ENCODE peak calls at places on chromosomes 1 and 21, in six cellular contexts. S is K562, M is stomach, N is esophagus muscularis mucosa, J is transverse colon, R is ovary. K is an unnamed sample. For H3K27me3, the result is how much of the 10 kb centered on the place peaks cover.

GRCh38 chr21:14545906-14546480 is at the start of gene SAMSN1:
- DNase-seq in S (peak), M (peak), N (no peak), J (peak), R (no peak), K (peak)

GRCh38 chr1:93081716-93082115 is 2.6 kb downstream of the MTF2 start:
- DNase-seq in S (no peak), M (no peak), N (no peak), J (no peak), R (no peak), K (no peak)

GRCh38 chr1:90717665-90718410 is 736 bp upstream of the BARHL2 start:
- DNase-seq in S (peak), M (no peak), N (peak), J (peak), R (no peak), K (no peak)

GRCh38 chr1:22131875-22132486 is 10.9 kb downstream of the WNT4 start:
- DNase-seq in S (peak), M (peak), N (no peak), J (peak), R (no peak), K (no peak)

GRCh38 chr1:23916209-23917131 is 3.3 kb upstream of the CNR2 start:
- DNase-seq in S (peak), M (peak), N (no peak), J (peak), R (peak), K (peak)

GRCh38 chr21:42198949-42199348 is 20.0 kb upstream of the ABCG1 start:
- DNase-seq in S (no peak), M (no peak), N (no peak), J (no peak), R (no peak), K (no peak)

GRCh38 chr1:184507604-184508289 is 120.9 kb downstream of the C1orf21 start:
- DNase-seq in S (no peak), M (no peak), N (no peak), J (no peak), R (no peak), K (no peak)

GRCh38 chr1:100353988-100354387 is 1.7 kb downstream of the CDC14A start:
- DNase-seq in S (no peak), M (no peak), N (no peak), J (no peak), R (no peak), K (no peak)

GRCh38 chr21:45482899-45483821 is 59.1 kb downstream of the SLC19A1 start:
- DNase-seq in S (no peak), M (no peak), N (no peak), J (no peak), R (no peak), K (no peak)

GRCh38 chr1:50603274-50604271 is 180.3 kb upstream of the DMRTA2 start:
- DNase-seq in S (no peak), M (no peak), N (no peak), J (no peak), R (no peak), K (no peak)

GRCh38 chr1:24743404-24744211 is 1.6 kb upstream of the CLIC4 start:
- DNase-seq in S (no peak), M (peak), N (no peak), J (no peak), R (no peak), K (no peak)

GRCh38 chr1:11138952-11139351 is 39.3 kb upstream of the EXOSC10 start:
- DNase-seq in S (no peak), M (no peak), N (no peak), J (no peak), R (no peak), K (no peak)

GRCh38 chr1:11473635-11474034 is 5.3 kb upstream of the DISP3 start:
- DNase-seq in S (peak), M (no peak), N (no peak), J (no peak), R (no peak), K (no peak)

GRCh38 chr1:12188115-12188514 is 21.3 kb downstream of the TNFRSF1B start:
- DNase-seq in S (no peak), M (no peak), N (no peak), J (no peak), R (no peak), K (no peak)

GRCh38 chr1:16927711-16928485 is 6.2 kb downstream of the CROCC start:
- DNase-seq in S (no peak), M (no peak), N (no peak), J (no peak), R (no peak), K (peak)

GRCh38 chr1:26102046-26102925 is 9.3 kb upstream of the PDIK1L start:
- DNase-seq in S (no peak), M (no peak), N (no peak), J (no peak), R (no peak), K (no peak)

GRCh38 chr1:201905234-201905890 is 16.7 kb downstream of the SHISA4 start:
- DNase-seq in S (no peak), M (no peak), N (no peak), J (no peak), R (no peak), K (no peak)

GRCh38 chr1:29388884-29389283 is 152.6 kb downstream of the PTPRU start:
- DNase-seq in S (no peak), M (no peak), N (peak), J (no peak), R (no peak), K (no peak)

GRCh38 chr1:21821385-21822019 is 9.4 kb downstream of the LDLRAD2 start:
- DNase-seq in S (no peak), M (no peak), N (no peak), J (no peak), R (no peak), K (no peak)

GRCh38 chr1:25106981-25107642 is 125.2 kb downstream of the SYF2 start:
- DNase-seq in S (no peak), M (no peak), N (no peak), J (peak), R (no peak), K (no peak)

GRCh38 chr1:56450004-56450666 is 129.2 kb downstream of the PLPP3 start:
- DNase-seq in S (no peak), M (no peak), N (no peak), J (no peak), R (no peak), K (no peak)

GRCh38 chr21:35382696-35383095 is 333.6 kb upstream of the RUNX1 start:
- DNase-seq in S (no peak), M (no peak), N (no peak), J (no peak), R (no peak), K (no peak)

GRCh38 chr1:111804736-111805135 is 49.0 kb downstream of the DDX20 start:
- DNase-seq in S (no peak), M (no peak), N (no peak), J (no peak), R (no peak), K (no peak)

GRCh38 chr1:50421366-50421748 is 1.9 kb downstream of the DMRTA2 start:
- DNase-seq in S (no peak), M (no peak), N (no peak), J (no peak), R (no peak), K (no peak)

GRCh38 chr21:45383615-45384201 is 21.3 kb upstream of the COL18A1 start:
- DNase-seq in S (no peak), M (no peak), N (no peak), J (no peak), R (peak), K (peak)

GRCh38 chr1:211606327-211606913 is 27.5 kb upstream of the SLC30A1 start:
- DNase-seq in S (peak), M (no peak), N (no peak), J (peak), R (no peak), K (no peak)

GRCh38 chr21:35529141-35529863 is 480.2 kb upstream of the RUNX1 start:
- DNase-seq in S (no peak), M (no peak), N (no peak), J (no peak), R (no peak), K (no peak)

GRCh38 chr1:59947047-59947938 is 20.7 kb upstream of the CYP2J2 start:
- DNase-seq in S (peak), M (peak), N (no peak), J (peak), R (no peak), K (peak)

GRCh38 chr1:183039985-183040447 is 16.8 kb downstream of the LAMC1 start:
- DNase-seq in S (no peak), M (no peak), N (no peak), J (no peak), R (no peak), K (no peak)
- H3K27me3 ChIP-seq in S (under half), M (under half), N (under half), J (under half), R (under half), K (under half)

DNA sequence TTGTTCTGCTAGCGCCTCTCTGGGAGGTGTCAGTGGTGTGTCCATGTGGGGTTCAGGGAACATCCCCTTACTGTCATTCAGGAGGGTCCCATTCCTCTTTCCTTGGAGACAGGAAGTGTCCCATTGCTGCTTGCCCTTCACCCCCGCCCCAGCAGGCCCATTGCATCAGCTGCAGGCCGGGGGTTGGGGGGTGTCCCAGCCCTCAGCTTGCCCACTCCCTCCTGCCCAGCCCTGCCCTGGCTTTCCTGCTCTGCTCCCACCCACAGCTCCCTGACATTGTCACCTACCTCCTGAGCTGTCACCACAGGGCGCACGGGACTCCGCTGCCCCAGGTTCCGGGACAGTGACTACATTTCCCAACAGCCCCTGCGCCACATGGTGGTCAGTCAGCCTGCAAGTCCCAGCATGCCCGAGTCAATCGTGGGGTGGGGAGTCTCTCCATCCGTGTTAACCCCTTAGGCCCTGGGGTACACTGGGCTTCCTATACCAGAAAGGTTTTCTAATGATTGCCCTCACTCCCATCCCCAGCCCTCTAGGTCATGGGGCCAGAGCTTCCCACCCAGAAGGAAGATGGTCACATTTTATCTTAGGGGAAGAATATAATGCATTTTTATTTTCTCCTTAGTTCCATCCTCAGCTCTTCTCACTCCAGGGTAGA is at the start of gene INPP5B:
- DNase-seq in S (peak), M (peak), N (peak), J (peak), R (peak), K (peak)
- TF ChIP-seq EP300 in S (no peak), M (no peak), N (no peak), J (no peak), R (no peak), K (no peak)

DNA sequence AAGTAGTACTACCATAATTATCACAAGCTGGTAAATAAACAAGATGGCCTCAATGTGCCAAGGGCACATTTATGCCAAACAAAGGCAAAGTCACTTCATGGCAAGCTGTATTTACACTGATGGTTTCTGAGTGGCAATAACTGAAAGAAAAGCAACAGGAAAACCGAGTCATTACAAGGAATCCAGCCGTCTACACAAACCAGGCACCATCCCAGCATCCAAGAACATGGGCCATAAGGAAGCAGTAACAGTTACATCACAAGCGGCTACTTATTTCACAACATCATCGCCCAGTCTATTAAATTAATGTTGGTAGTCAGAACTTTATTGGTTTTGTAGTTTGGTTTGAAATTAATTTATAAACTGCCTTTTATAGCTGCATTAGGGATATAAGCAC is 214.2 kb downstream of the RERE start:
- DNase-seq in S (no peak), M (no peak), N (no peak), J (no peak), R (no peak), K (no peak)
- H3K4me3 ChIP-seq in S (no peak), M (no peak), N (no peak), J (no peak), R (no peak), K (no peak)

DNA sequence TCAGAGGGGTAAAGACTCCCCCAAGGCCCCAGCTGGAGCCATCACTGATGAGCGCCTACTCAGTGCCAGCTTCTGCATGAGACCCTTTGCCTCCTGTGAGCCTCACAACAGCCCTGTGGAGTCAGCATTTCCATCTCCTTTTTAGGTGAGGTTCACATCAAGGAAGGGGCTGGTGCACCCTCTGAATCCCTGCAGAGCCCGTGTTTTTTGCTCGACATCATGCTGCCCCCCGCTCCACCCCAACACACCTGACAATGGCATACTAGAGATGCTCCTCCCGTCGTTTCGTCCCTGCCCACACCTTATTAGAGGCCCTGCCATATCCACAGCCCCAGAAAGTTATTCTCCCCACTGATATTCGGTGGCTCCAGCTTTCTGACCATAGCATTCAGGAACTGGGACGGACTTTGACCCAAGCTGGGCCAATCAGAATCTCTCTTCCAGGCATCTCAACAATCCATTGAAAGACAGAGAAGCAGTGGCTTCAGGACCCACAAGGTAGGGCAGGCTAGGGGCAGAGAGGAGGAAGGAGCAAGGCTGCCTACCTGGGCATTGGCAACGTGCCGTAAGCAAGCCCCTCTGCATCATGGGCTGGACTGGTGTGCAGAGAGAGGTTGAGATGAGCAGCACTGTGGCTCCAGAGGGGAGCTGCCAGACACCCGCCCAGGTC is 32.7 kb downstream of the EPHA10 start:
- DNase-seq in S (no peak), M (no peak), N (no peak), J (peak), R (no peak), K (peak)
- H3K27me3 ChIP-seq in S (half or more), M (under half), N (half or more), J (under half), R (under half), K (under half)

DNA sequence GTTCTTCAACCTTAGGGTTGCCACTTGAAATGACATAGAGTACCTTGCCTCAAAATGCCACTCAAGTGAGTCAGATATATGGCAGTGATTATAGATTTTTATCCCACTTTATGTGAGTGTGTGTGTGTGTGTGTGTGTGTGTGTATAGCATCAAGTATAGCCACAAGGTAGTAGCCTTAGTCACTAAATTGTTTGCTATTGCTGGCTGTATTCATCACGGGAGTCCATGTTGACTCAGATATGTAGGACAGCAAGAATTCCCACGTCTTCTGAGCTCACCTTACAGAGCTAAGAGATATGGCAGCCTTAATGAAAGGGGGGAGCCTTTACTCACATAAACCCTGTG is 9.3 kb downstream of the ETS2 start:
- DNase-seq in S (no peak), M (no peak), N (no peak), J (no peak), R (no peak), K (no peak)
- TF ChIP-seq EP300 in S (no peak), M (no peak), N (no peak), J (no peak), R (no peak), K (no peak)

DNA sequence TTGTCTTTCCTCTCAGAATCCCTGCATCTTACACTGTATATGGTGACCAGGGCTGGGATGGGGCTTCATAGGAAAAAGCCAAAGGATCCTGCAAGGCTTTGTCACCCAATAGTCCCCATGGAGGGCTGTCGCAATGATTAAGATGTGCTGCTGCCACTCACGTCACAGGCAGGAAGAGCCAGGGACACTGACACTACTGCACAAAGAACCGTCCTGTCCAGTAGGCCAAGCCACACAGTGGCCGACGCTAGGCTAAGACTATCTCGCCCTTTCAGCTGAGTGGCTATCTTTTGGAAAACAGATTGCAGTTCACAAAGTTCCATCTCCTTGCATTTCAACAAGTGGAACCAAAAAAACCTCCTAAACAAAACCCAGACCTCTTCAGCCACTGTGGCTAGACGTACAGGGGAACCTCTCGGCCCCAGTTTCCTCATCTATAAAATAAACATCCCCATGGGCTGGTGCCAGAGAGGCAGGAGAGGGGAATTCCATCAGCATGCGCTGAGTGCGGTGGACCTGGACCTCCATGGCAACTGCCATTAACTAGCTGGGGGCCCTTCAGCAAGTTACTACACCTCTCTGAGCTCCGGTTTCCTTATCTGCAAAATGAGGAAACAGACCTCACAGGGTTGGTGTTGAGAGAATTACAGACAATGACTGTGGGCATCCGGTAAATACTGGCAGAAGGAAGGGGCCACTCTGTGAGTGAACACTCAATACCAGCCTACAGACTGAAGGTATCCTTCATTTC is 8.7 kb downstream of the CAPZB start:
- DNase-seq in S (no peak), M (no peak), N (no peak), J (no peak), R (no peak), K (no peak)
- H3K4me3 ChIP-seq in S (no peak), M (no peak), N (no peak), J (peak), R (no peak), K (no peak)

K was measured in sigmoid colon.